ENCODE peak calls at places on chromosomes 11 and 22, in six cellular contexts. Y is upper lobe of right lung, J is cardiac muscle cell, N is thoracic aorta, X is lower lobe of right lung, P is fibroblast of lung. O is an unnamed sample.

GRCh38 chr22:33126881-33127280 is 68.7 kb upstream of the SYN3 start:
- DNase-seq in Y (no peak), J (no peak), N (no peak), X (no peak), P (no peak), O (no peak)

GRCh38 chr11:870127-870413 is 27.4 kb downstream of the TSPAN4 start:
- DNase-seq in Y (no peak), J (no peak), N (no peak), X (no peak), P (no peak), O (no peak)

GRCh38 chr22:37197451-37198289 is 9.6 kb upstream of the C1QTNF6 start:
- DNase-seq in Y (peak; percentile 76), J (peak; percentile 66), N (no peak), X (peak; percentile 71), P (no peak), O (no peak)

GRCh38 chr22:25057013-25057881 is 104.7 kb downstream of the KIAA1671 start:
- DNase-seq in Y (peak; percentile 86), J (peak; percentile 49), N (no peak), X (peak; percentile 73), P (peak; percentile 19), O (peak; percentile 6)

GRCh38 chr22:30538280-30538679 is 8.3 kb downstream of the SEC14L6 start:
- DNase-seq in Y (no peak), J (peak; percentile 65), N (no peak), X (no peak), P (no peak), O (no peak)

GRCh38 chr22:28009272-28009827 is 90.3 kb upstream of the PITPNB start:
- DNase-seq in Y (peak; percentile 85), J (peak; percentile 92), N (peak; percentile 24), X (peak; percentile 80), P (peak; percentile 80), O (peak; percentile 93)

GRCh38 chr22:28894320-28894719 is 10.9 kb downstream of the ZNRF3 start:
- DNase-seq in Y (no peak), J (no peak), N (no peak), X (no peak), P (no peak), O (no peak)

GRCh38 chr11:40274017-40274416 is 1185.4 kb downstream of the LRRC4C start:
- DNase-seq in Y (no peak), J (peak; percentile 39), N (no peak), X (no peak), P (peak; percentile 63), O (peak; percentile 91)

GRCh38 chr22:50486561-50487289 is at the start of gene MIOX:
- DNase-seq in Y (no peak), J (no peak), N (no peak), X (no peak), P (no peak), O (no peak)

GRCh38 chr11:2943711-2944118 is 14.5 kb upstream of the PHLDA2 start:
- DNase-seq in Y (peak; percentile 81), J (no peak), N (no peak), X (peak; percentile 79), P (no peak), O (no peak)

GRCh38 chr11:96282846-96283245 is 60.1 kb downstream of the MAML2 start:
- DNase-seq in Y (no peak), J (no peak), N (no peak), X (no peak), P (no peak), O (no peak)

GRCh38 chr11:446886-447285 is 3.2 kb upstream of the PTDSS2 start:
- DNase-seq in Y (peak; percentile 65), J (no peak), N (no peak), X (peak; percentile 54), P (no peak), O (no peak)

GRCh38 chr11:90288207-90288821 is 65.5 kb upstream of the CHORDC1 start:
- DNase-seq in Y (no peak), J (peak; percentile 9), N (no peak), X (no peak), P (peak; percentile 38), O (peak; percentile 20)

GRCh38 chr11:27216268-27217149 is 146.5 kb downstream of the CCDC34 start:
- DNase-seq in Y (peak; percentile 66), J (peak; percentile 85), N (no peak), X (peak; percentile 49), P (peak; percentile 77), O (no peak)

GRCh38 chr11:110874651-110875050 is 162.4 kb upstream of the ARHGAP20 start:
- DNase-seq in Y (no peak), J (no peak), N (no peak), X (no peak), P (no peak), O (no peak)

GRCh38 chr11:19905280-19905853 is 192.7 kb downstream of the NAV2 start:
- DNase-seq in Y (no peak), J (peak; percentile 75), N (no peak), X (no peak), P (peak; percentile 70), O (no peak)

GRCh38 chr11:69657911-69658605 is 17.1 kb downstream of the LTO1 start:
- DNase-seq in Y (peak; percentile 52), J (peak; percentile 37), N (no peak), X (peak; percentile 38), P (no peak), O (no peak)

GRCh38 chr22:25404556-25404922 is 159.9 kb upstream of the GRK3 start:
- DNase-seq in Y (no peak), J (no peak), N (no peak), X (no peak), P (no peak), O (no peak)

GRCh38 chr11:41413843-41414242 is 45.6 kb downstream of the LRRC4C start:
- DNase-seq in Y (no peak), J (no peak), N (no peak), X (no peak), P (no peak), O (no peak)

GRCh38 chr22:29342577-29343312 is 27.2 kb upstream of the RASL10A start:
- DNase-seq in Y (no peak), J (no peak), N (no peak), X (no peak), P (no peak), O (no peak)

GRCh38 chr11:61966673-61967176 is 709 bp downstream of the FTH1 start:
- DNase-seq in Y (peak; percentile 70), J (peak; percentile 58), N (no peak), X (no peak), P (no peak), O (no peak)

GRCh38 chr11:113876074-113876797 is 864 bp upstream of the USP28 start:
- DNase-seq in Y (no peak), J (no peak), N (no peak), X (no peak), P (no peak), O (no peak)

GRCh38 chr22:35842954-35843353 is 125.3 kb downstream of the APOL5 start:
- DNase-seq in Y (no peak), J (peak; percentile 48), N (no peak), X (no peak), P (peak; percentile 54), O (no peak)

GRCh38 chr11:17606206-17607082 is 59.4 kb downstream of the OTOG start:
- DNase-seq in Y (no peak), J (no peak), N (no peak), X (no peak), P (no peak), O (no peak)

GRCh38 chr11:121841487-121842167 is 274.4 kb downstream of the BLID start:
- DNase-seq in Y (no peak), J (peak; percentile 88), N (no peak), X (no peak), P (peak; percentile 63), O (peak; percentile 89)

GRCh38 chr11:1507381-1508140 is 21.0 kb upstream of the MOB2 start:
- DNase-seq in Y (no peak), J (no peak), N (no peak), X (peak; percentile 43), P (no peak), O (no peak)

GRCh38 chr22:23831781-23832180 is 7.0 kb downstream of the DERL3 start:
- DNase-seq in Y (peak; percentile 43), J (no peak), N (no peak), X (peak; percentile 33), P (no peak), O (no peak)

GRCh38 chr11:124920870-124921609 is 2.0 kb downstream of the HEPN1 start:
- DNase-seq in Y (peak; percentile 86), J (peak; percentile 86), N (no peak), X (peak; percentile 80), P (peak; percentile 74), O (no peak)
- H3K4me3 ChIP-seq in Y (peak overlapping the region; percentile 51), J (peak overlapping the region; percentile 35), N (peak overlapping the region; percentile 75), X (peak overlapping the region; percentile 52), P (peak overlapping the region; percentile 9), O (peak overlapping the region; percentile 35)

DNA sequence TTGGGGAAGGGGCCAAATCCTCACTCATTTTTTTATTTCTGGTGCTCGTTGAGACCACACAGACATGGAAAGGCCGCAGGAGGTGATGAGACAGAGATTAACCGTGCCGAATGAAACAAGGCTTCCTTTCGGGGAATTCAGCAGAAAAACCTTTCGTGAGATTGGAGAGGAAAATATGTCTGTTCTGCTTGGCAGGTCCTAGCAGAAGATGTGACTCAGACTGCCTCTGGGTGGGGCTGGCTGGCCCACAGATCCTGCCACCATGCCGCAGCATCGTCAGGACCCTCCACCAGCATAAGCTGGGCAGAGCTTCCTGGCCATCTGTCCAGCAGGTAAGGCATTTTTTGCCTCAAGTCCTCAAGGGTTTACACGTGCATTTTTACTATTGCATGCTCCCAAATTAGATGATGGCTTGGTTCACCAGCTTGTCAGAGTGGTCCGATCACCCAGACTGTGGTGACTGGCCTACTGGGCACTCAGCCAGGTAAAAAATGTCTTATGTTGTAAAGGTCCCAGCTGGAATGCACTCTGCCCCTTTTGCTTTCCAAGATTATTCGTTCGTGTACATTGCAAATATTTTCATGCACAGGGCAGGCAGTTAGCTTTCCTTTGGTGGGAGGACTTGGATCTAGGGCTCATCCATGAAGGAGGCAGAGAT is 1.5 kb downstream of the DDB2 start:
- DNase-seq in Y (no peak), J (peak; percentile 81), N (peak; percentile 55), X (no peak), P (peak; percentile 83), O (peak; percentile 71)
- TF ChIP-seq CTCF in Y (peak; percentile 14), J (no peak), N (peak; percentile 14), X (no peak), P (no peak), O (no peak)

DNA sequence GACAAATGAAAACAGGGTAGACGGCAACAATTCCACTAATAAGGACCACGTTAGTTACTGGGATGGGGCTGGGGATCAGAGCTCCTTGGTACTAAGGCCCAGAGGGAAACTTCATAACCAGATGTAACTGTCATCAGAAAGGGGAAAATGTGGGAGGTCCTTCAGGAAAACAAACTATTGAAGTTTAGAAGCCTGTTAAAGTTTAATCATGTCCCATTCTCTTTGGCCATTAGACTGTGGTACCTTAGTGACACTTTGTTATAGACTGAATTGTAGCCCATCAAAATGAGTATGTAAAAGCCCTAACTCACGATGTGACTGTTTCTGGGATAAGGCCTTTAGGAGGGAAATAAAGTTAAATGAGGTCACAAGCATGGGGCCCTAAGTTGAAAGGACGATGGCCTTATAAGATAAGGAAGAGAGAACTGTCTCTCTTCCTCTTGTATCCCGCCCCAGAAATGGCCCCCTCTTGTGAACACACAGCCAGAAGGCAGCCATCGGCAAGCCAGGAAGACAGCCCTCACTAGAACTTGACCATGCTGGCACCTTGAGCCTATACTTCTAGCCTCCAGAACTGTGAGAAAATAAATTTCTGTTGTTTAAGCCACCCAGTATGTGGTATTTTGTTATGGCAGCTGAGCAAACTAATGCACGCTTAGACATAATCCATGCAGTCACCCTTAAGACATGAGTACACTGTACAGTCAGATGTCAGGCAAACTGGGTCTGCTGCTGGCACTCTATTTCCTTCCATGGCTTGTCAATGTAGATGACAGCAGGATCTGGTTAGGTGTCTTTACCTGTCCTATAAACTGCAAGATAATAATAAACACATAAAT is 26.9 kb upstream of the USP47 start:
- DNase-seq in Y (no peak), J (no peak), N (no peak), X (no peak), P (no peak), O (no peak)
- H3K4me3 ChIP-seq in Y (no peak overlapping the region), J (no peak overlapping the region), N (no peak overlapping the region), X (no peak overlapping the region), P (no peak overlapping the region), O (no peak overlapping the region)

GRCh38 chr22:31730344-31730711 is 19.6 kb downstream of the PRR14L start:
- DNase-seq in Y (no peak), J (no peak), N (no peak), X (no peak), P (no peak), O (no peak)
- TF ChIP-seq CTCF in Y (no peak), J (no peak), N (no peak), X (no peak), P (no peak), O (peak; percentile 11)

O was measured in astrocyte of the cerebellum.